ENCODE peak calls at places on chromosomes 13 and 19, in seven cellular contexts. C, A, F, I, P, Y and Q are unnamed samples.

GRCh38 chr19:14325134-14325533 is 56.1 kb upstream of the ADGRE5 start:
- DNase-seq in C (no peak), A (no peak), F (no peak), I (no peak), P (no peak), Y (no peak), Q (no peak)

GRCh38 chr19:13977803-13978202 is 25.5 kb downstream of the DCAF15 start:
- DNase-seq in C (no peak), A (no peak), F (no peak), I (no peak), P (no peak), Y (no peak), Q (no peak)

GRCh38 chr19:49581007-49581508 is at the start of gene PRRG2:
- DNase-seq in C (no peak), A (peak; percentile 69), F (peak; percentile 74), I (peak; percentile 78), P (peak; percentile 62), Y (no peak), Q (no peak)

GRCh38 chr13:23851106-23851505 is 38.1 kb downstream of the MIPEP start:
- DNase-seq in C (peak; percentile 23), A (no peak), F (no peak), I (no peak), P (no peak), Y (no peak), Q (peak; percentile 42)

GRCh38 chr13:42788601-42789000 is 7.2 kb downstream of the FAM216B start:
- DNase-seq in C (no peak), A (no peak), F (no peak), I (no peak), P (no peak), Y (no peak), Q (no peak)

GRCh38 chr19:53808710-53809125 is 15.4 kb downstream of the NLRP12 start:
- DNase-seq in C (peak; percentile 23), A (peak; percentile 29), F (peak; percentile 71), I (no peak), P (peak; percentile 45), Y (peak; percentile 15), Q (peak; percentile 54)

GRCh38 chr19:21022996-21023395 is 2.5 kb downstream of the ZNF430 start:
- DNase-seq in C (peak; percentile 80), A (peak; percentile 87), F (no peak), I (no peak), P (peak; percentile 68), Y (peak; percentile 48), Q (peak; percentile 85)

GRCh38 chr13:21443171-21443570 is 15.9 kb downstream of the ZDHHC20 start:
- DNase-seq in C (no peak), A (no peak), F (no peak), I (no peak), P (no peak), Y (no peak), Q (no peak)

GRCh38 chr19:1618157-1619093 is 13.2 kb upstream of the UQCR11 start:
- DNase-seq in C (no peak), A (peak; percentile 24), F (peak; percentile 89), I (peak; percentile 51), P (peak; percentile 29), Y (no peak), Q (no peak)

GRCh38 chr13:26538363-26539317 is 18.8 kb upstream of the WASF3 start:
- DNase-seq in C (no peak), A (no peak), F (no peak), I (peak; percentile 33), P (no peak), Y (no peak), Q (no peak)

GRCh38 chr19:17125728-17126677 is 50.4 kb downstream of the MYO9B start:
- DNase-seq in C (no peak), A (no peak), F (no peak), I (peak; percentile 54), P (no peak), Y (peak; percentile 33), Q (peak; percentile 13)

GRCh38 chr19:50358483-50359431 is 6.7 kb downstream of the NAPSA start:
- DNase-seq in C (no peak), A (no peak), F (no peak), I (peak; percentile 61), P (no peak), Y (no peak), Q (peak; percentile 12)

GRCh38 chr13:41222259-41222852 is 28.0 kb upstream of the KBTBD7 start:
- DNase-seq in C (peak; percentile 23), A (peak; percentile 75), F (peak; percentile 88), I (peak; percentile 56), P (peak; percentile 50), Y (peak; percentile 63), Q (peak; percentile 36)

GRCh38 chr19:11410682-11411081 is 8.4 kb downstream of the RGL3 start:
- DNase-seq in C (peak; percentile 22), A (peak; percentile 36), F (no peak), I (no peak), P (no peak), Y (no peak), Q (peak; percentile 52)

GRCh38 chr13:40490086-40490723 is 176.2 kb downstream of the FOXO1 start:
- DNase-seq in C (no peak), A (no peak), F (no peak), I (peak; percentile 34), P (no peak), Y (no peak), Q (no peak)

GRCh38 chr13:33745370-33746324 is 72.3 kb upstream of the RFC3 start:
- DNase-seq in C (no peak), A (no peak), F (no peak), I (no peak), P (no peak), Y (no peak), Q (no peak)

GRCh38 chr19:54462713-54463530 is 656 bp downstream of the LENG9 start:
- DNase-seq in C (no peak), A (peak; percentile 64), F (peak; percentile 91), I (peak; percentile 74), P (no peak), Y (peak; percentile 74), Q (peak; percentile 61)

GRCh38 chr13:73816702-73817101 is 317.5 kb downstream of the KLF12 start:
- DNase-seq in C (no peak), A (peak; percentile 82), F (no peak), I (no peak), P (peak; percentile 2), Y (no peak), Q (no peak)

GRCh38 chr19:6236310-6237291 is 43.2 kb downstream of the MLLT1 start:
- DNase-seq in C (no peak), A (no peak), F (no peak), I (peak; percentile 64), P (no peak), Y (no peak), Q (no peak)
- H3K9ac ChIP-seq in C (no peak overlapping the region), A (no peak overlapping the region), F (no peak overlapping the region), I (no peak overlapping the region), P (no peak overlapping the region), Y (no peak overlapping the region), Q (no peak overlapping the region)

GRCh38 chr19:58228584-58229254 is at the start of gene ZNF544:
- DNase-seq in C (peak; percentile 61), A (peak; percentile 79), F (peak; percentile 95), I (peak; percentile 89), P (peak; percentile 48), Y (peak; percentile 82), Q (peak; percentile 77)
- H3K4me3 ChIP-seq in C (peak within 1 kb of the TSS; percentile 80), A (peak within 1 kb of the TSS; percentile 77), F (peak within 1 kb of the TSS; percentile 81), I (peak within 1 kb of the TSS; percentile 74), P (peak within 1 kb of the TSS; percentile 73), Y (peak within 1 kb of the TSS; percentile 85), Q (peak within 1 kb of the TSS; percentile 75)

GRCh38 chr19:33390120-33390907 is 16.8 kb downstream of the CEBPG start:
- DNase-seq in C (peak; percentile 14), A (no peak), F (no peak), I (peak; percentile 70), P (no peak), Y (no peak), Q (peak; percentile 57)

GRCh38 chr19:33392341-33393285 is 19.1 kb downstream of the CEBPG start:
- DNase-seq in C (no peak), A (no peak), F (no peak), I (no peak), P (no peak), Y (no peak), Q (no peak)

GRCh38 chr19:33393286-33394005 is 19.9 kb downstream of the CEBPG start:
- DNase-seq in C (no peak), A (no peak), F (peak; percentile 66), I (no peak), P (no peak), Y (no peak), Q (no peak)

GRCh38 chr19:33390908-33391630 is 17.6 kb downstream of the CEBPG start:
- DNase-seq in C (no peak), A (no peak), F (no peak), I (no peak), P (no peak), Y (no peak), Q (no peak)

GRCh38 chr19:33391631-33392249 is 18.2 kb downstream of the CEBPG start:
- DNase-seq in C (no peak), A (no peak), F (no peak), I (no peak), P (no peak), Y (no peak), Q (no peak)
- H3K9ac ChIP-seq in C (no peak overlapping the region), A (no peak overlapping the region), F (no peak overlapping the region), I (no peak overlapping the region), P (no peak overlapping the region), Y (no peak overlapping the region), Q (no peak overlapping the region)

GRCh38 chr19:5246554-5247155 is 94.0 kb downstream of the PTPRS start:
- DNase-seq in C (no peak), A (no peak), F (no peak), I (no peak), P (no peak), Y (no peak), Q (no peak)

GRCh38 chr19:5244351-5244750 is 96.3 kb downstream of the PTPRS start:
- DNase-seq in C (no peak), A (no peak), F (no peak), I (no peak), P (no peak), Y (no peak), Q (no peak)

GRCh38 chr19:5247957-5248705 is 92.5 kb downstream of the PTPRS start:
- DNase-seq in C (no peak), A (no peak), F (no peak), I (no peak), P (no peak), Y (no peak), Q (no peak)

GRCh38 chr19:5243878-5244277 is 96.7 kb downstream of the PTPRS start:
- DNase-seq in C (no peak), A (no peak), F (no peak), I (no peak), P (no peak), Y (no peak), Q (no peak)

DNA sequence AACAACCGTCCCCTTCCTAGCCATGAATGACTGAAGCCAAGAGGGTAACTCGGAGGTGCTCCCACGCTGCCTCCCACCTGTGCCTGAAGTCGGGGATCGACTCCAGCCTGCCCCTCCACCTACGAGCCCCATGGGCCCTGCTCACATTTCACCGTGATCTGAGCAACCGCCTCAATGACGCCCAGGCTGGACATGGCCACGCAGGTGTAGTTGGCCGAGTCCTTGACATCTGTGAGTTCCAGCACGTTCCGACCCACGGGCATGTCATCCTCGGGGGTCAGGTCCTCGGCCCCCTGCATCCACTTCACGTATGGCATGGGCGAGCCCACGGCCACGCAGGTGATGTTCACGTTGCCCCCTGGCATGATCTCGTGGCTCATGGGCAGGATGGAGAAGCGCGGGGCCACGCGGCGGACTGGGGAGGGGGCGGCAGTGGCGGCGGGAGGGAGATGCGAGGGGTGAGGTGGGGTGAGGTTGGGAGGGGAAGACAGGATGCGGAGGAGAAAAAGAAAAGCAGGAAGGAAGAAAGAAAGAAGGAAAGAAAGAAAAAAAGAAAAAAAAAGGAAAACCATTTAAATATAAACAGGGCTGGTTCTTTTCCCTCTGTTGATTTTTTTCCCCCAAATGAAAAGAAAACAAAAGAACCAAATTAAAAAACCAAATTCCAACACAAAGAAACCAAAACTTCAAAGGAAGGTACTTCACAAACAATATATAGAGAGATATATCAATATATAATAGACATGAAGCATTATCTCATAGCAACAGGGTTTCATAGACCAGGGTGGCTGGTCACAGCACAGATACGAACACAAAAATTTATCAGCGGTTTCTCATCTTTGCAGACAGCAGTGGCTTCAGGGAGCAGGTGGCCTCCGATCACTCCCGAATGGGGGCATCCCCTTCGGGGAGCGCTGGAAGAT is 94.7 kb downstream of the PTPRS start:
- DNase-seq in C (no peak), A (no peak), F (no peak), I (no peak), P (no peak), Y (no peak), Q (no peak)
- H3K4me3 ChIP-seq in C (no peak overlapping the region), A (no peak overlapping the region), F (no peak overlapping the region), I (no peak overlapping the region), P (no peak overlapping the region), Y (no peak overlapping the region), Q (no peak overlapping the region)